ENCODE peak calls at places on chromosomes 5 and 9, in seven cellular contexts. I is left colon; H is breast epithelium; K is dorsolateral prefrontal cortex; V is posterior cingulate gyrus; O is activated T-cell treated with anti-CD3 and anti-CD28 coated beads, Interleukin-2, amount 50 U/mL, for 24 hours; W is left lobe of liver. N is an unnamed sample.

GRCh38 chr9:89362647-89363310 is 44.5 kb downstream of the SECISBP2 start:
- DNase-seq in V (no peak), I (no peak), K (no peak), W (peak; percentile 31), H (peak; percentile 45), O (no peak), N (no peak)

GRCh38 chr5:96790851-96791513 is 16.8 kb downstream of the ERAP1 start:
- DNase-seq in W (no peak), I (no peak), K (no peak), H (no peak), V (no peak), O (no peak), N (no peak)

GRCh38 chr5:111384220-111384619 is 128.1 kb downstream of the STARD4 start:
- DNase-seq in W (no peak), K (no peak), H (no peak), I (no peak), O (no peak), V (no peak), N (no peak)

GRCh38 chr5:37717276-37717612 is 122.6 kb downstream of the GDNF start:
- DNase-seq in O (no peak), V (no peak), W (no peak), H (no peak), I (no peak), K (no peak), N (no peak)

GRCh38 chr5:95628933-95629332 is 9.0 kb downstream of the GPR150 start:
- DNase-seq in K (no peak), W (no peak), O (no peak), H (no peak), I (no peak), V (no peak), N (no peak)

GRCh38 chr5:134555223-134555790 is 29.8 kb downstream of the JADE2 start:
- DNase-seq in I (no peak), H (no peak), W (no peak), K (no peak), O (no peak), V (no peak), N (no peak)

GRCh38 chr5:78534148-78535009 is 114.2 kb downstream of the LHFPL2 start:
- DNase-seq in H (no peak), K (no peak), W (no peak), O (no peak), V (no peak), I (no peak), N (no peak)

GRCh38 chr5:156356238-156356637 is 29.3 kb downstream of the SGCD start:
- DNase-seq in W (no peak), V (no peak), H (no peak), O (no peak), K (no peak), I (no peak), N (no peak)

GRCh38 chr9:127793093-127793708 is 7.4 kb downstream of the CDK9 start:
- DNase-seq in K (no peak), H (no peak), V (no peak), W (no peak), I (no peak), O (no peak), N (no peak)